ENCODE peak calls at places on chromosome 6, in nine cellular contexts. Y is nucleus accumbens, O is left cardiac atrium, X is posterior vena cava, V is A549, K is occipital lobe, H is caudate nucleus, N is T-helper 1 cell, P is CD14-positive monocyte. W is an unnamed sample.
A peak's percentile ranks its signal among the peaks of the same experiment; 100 is the strongest.

GRCh38 chr6:125780540-125781306 is 10.0 kb upstream of the NCOA7 start:
- DNase-seq in Y (peak; percentile 39), O (peak; percentile 51), X (peak; percentile 83), V (peak; percentile 28), K (peak; percentile 33), H (peak; percentile 71), N (peak; percentile 47), P (peak; percentile 52), W (peak; percentile 57)

GRCh38 chr6:44028767-44029166 is 98.5 kb downstream of the MRPL14 start:
- DNase-seq in Y (no peak), O (no peak), X (no peak), V (no peak), K (no peak), H (no peak), N (no peak), P (no peak), W (no peak)

GRCh38 chr6:3825331-3825831 is 23.8 kb upstream of the FAM50B start:
- DNase-seq in Y (peak; percentile 31), O (peak; percentile 70), X (peak; percentile 83), V (no peak), K (no peak), H (peak; percentile 4), N (no peak), P (no peak), W (peak; percentile 83)

GRCh38 chr6:28981391-28981832 is 23.7 kb downstream of the ZNF311 start:
- DNase-seq in Y (peak; percentile 42), O (peak; percentile 71), X (no peak), V (no peak), K (peak; percentile 3), H (peak; percentile 54), N (peak; percentile 75), P (no peak), W (no peak)

GRCh38 chr6:127939442-127940066 is 38.7 kb upstream of the THEMIS start:
- DNase-seq in Y (no peak), O (no peak), X (no peak), V (no peak), K (no peak), H (no peak), N (no peak), P (no peak), W (no peak)

GRCh38 chr6:21846541-21847451 is 253.2 kb downstream of the SOX4 start:
- DNase-seq in Y (no peak), O (no peak), X (no peak), V (no peak), K (no peak), H (no peak), N (no peak), P (peak; percentile 61), W (no peak)

GRCh38 chr6:903746-904145 is 210.8 kb upstream of the EXOC2 start:
- DNase-seq in Y (no peak), O (no peak), X (no peak), V (no peak), K (no peak), H (no peak), N (no peak), P (no peak), W (no peak)

GRCh38 chr6:124977067-124977908 is 15.1 kb downstream of the RNF217 start:
- DNase-seq in Y (no peak), O (no peak), X (no peak), V (no peak), K (no peak), H (no peak), N (no peak), P (no peak), W (no peak)

GRCh38 chr6:148720371-148720770 is 26.5 kb upstream of the UST start:
- DNase-seq in Y (no peak), O (no peak), X (no peak), V (no peak), K (no peak), H (no peak), N (no peak), P (no peak), W (no peak)

GRCh38 chr6:10595731-10596664 is 74.8 kb downstream of the GCNT2 start:
- DNase-seq in Y (no peak), O (no peak), X (no peak), V (no peak), K (no peak), H (no peak), N (no peak), P (peak; percentile 73), W (no peak)

GRCh38 chr6:170233304-170234205 is 57.3 kb downstream of the DLL1 start:
- DNase-seq in Y (no peak), O (no peak), X (no peak), V (no peak), K (no peak), H (no peak), N (no peak), P (no peak), W (no peak)

GRCh38 chr6:21348462-21349195 is 244.9 kb upstream of the SOX4 start:
- DNase-seq in Y (no peak), O (peak; percentile 47), X (peak; percentile 84), V (no peak), K (no peak), H (no peak), N (no peak), P (no peak), W (no peak)

GRCh38 chr6:43851204-43851855 is 81.3 kb downstream of the VEGFA start:
- DNase-seq in Y (no peak), O (no peak), X (peak; percentile 71), V (no peak), K (no peak), H (no peak), N (no peak), P (peak; percentile 19), W (no peak)

GRCh38 chr6:48986803-48987202 is 476.2 kb downstream of the MMUT start:
- DNase-seq in Y (no peak), O (no peak), X (no peak), V (no peak), K (no peak), H (no peak), N (no peak), P (no peak), W (no peak)

GRCh38 chr6:54614499-54615195 is 231.9 kb upstream of the FAM83B start:
- DNase-seq in Y (no peak), O (no peak), X (peak; percentile 58), V (no peak), K (no peak), H (no peak), N (no peak), P (no peak), W (no peak)

GRCh38 chr6:109241199-109241598 is 141.1 kb downstream of the CD164 start:
- DNase-seq in Y (no peak), O (no peak), X (no peak), V (no peak), K (no peak), H (no peak), N (no peak), P (no peak), W (no peak)

GRCh38 chr6:155787168-155787567 is 331.5 kb upstream of the NOX3 start:
- DNase-seq in Y (no peak), O (no peak), X (no peak), V (no peak), K (no peak), H (no peak), N (no peak), P (no peak), W (no peak)

GRCh38 chr6:40328376-40328987 is 258.7 kb downstream of the LRFN2 start:
- DNase-seq in Y (no peak), O (no peak), X (no peak), V (peak; percentile 7), K (no peak), H (no peak), N (no peak), P (no peak), W (peak; percentile 46)